ENCODE peak calls at places on chromosomes 4 and X, in six cellular contexts. Q is H9, H is ovary, Z is mammary epithelial cell, A is psoas muscle, X is esophagus squamous epithelium. E is an unnamed sample.

GRCh38 chr4:26268246-26268645 is 52.6 kb upstream of the RBPJ start:
- DNase-seq in X (no peak), H (no peak), A (no peak), Z (no peak), Q (no peak), E (no peak)

GRCh38 chrX:1582686-1583437 is 8.5 kb upstream of the AKAP17A start:
- DNase-seq in X (no peak), H (no peak), A (no peak), Q (no peak), Z (peak), E (no peak)

GRCh38 chr4:98573791-98574190 is 84.6 kb downstream of the TSPAN5 start:
- DNase-seq in Z (peak), Q (no peak), H (no peak), X (no peak), A (no peak), E (no peak)

GRCh38 chr4:39051454-39051853 is 10.6 kb upstream of the KLHL5 start:
- DNase-seq in Q (no peak), A (no peak), X (no peak), Z (no peak), H (no peak), E (no peak)

GRCh38 chr4:17126306-17126978 is 228.0 kb upstream of the LDB2 start:
- DNase-seq in X (no peak), Q (no peak), H (no peak), Z (no peak), A (no peak), E (no peak)

GRCh38 chr4:76148142-76148849 is at the start of gene NUP54:
- DNase-seq in Q (peak), Z (peak), A (peak), X (peak), H (peak), E (peak)

GRCh38 chr4:47839259-47839658 is 1.4 kb upstream of the CORIN start:
- DNase-seq in A (no peak), Z (peak), X (no peak), H (no peak), Q (no peak), E (no peak)

GRCh38 chrX:131068945-131069719 is 11.0 kb downstream of the ARHGAP36 start:
- DNase-seq in Z (no peak), A (no peak), X (no peak), H (no peak), Q (peak), E (no peak)

GRCh38 chrX:107610667-107611066 is 17.6 kb upstream of the PRPS1 start:
- DNase-seq in H (no peak), Z (no peak), A (no peak), X (no peak), Q (no peak), E (no peak)

GRCh38 chr4:54098375-54098774 is 1.6 kb upstream of the GSX2 start:
- DNase-seq in Q (no peak), A (no peak), H (no peak), X (no peak), Z (no peak), E (no peak)

GRCh38 chr4:85391011-85391410 is 83.9 kb upstream of the ARHGAP24 start:
- DNase-seq in X (no peak), H (no peak), Z (no peak), Q (no peak), A (no peak), E (no peak)

GRCh38 chrX:29187264-29187663 is 600.0 kb downstream of the IL1RAPL1 start:
- DNase-seq in Z (peak), Q (no peak), H (no peak), X (no peak), A (no peak), E (no peak)
- H3K27ac ChIP-seq in Z (no peak), Q (no peak), H (no peak), X (no peak), A (no peak), E (no peak)

GRCh38 chr4:173747537-173748257 is 217.7 kb upstream of the HAND2 start:
- DNase-seq in X (no peak), H (no peak), A (no peak), Q (no peak), Z (no peak), E (no peak)

GRCh38 chr4:173746424-173746823 is 216.4 kb upstream of the HAND2 start:
- DNase-seq in Z (no peak), H (no peak), Q (no peak), A (no peak), X (no peak), E (no peak)

GRCh38 chr4:173752610-173753009 is 222.6 kb upstream of the HAND2 start:
- DNase-seq in Q (peak), A (no peak), H (no peak), X (no peak), Z (peak), E (no peak)

GRCh38 chr4:173745765-173746164 is 215.7 kb upstream of the HAND2 start:
- DNase-seq in Q (no peak), A (no peak), Z (no peak), H (no peak), X (no peak), E (no peak)

DNA sequence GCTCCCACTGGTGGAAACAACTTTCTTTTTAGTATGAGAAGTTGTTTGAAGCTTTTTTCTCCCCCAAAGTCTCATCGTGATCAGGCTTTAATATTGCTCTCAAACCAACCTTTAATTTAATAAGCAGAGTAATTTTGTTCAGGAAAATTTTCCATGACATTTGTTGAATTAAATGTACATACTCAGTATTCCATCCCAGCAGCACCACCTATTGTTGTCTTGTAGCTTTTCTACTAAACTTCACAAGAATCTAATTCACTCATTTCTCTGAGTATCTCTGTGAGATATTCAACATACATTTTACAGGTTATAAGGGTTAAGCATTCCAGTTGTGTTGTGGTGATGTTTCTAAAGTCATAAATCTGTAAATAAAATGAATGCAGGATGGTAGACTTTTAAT is 218.3 kb upstream of the HAND2 start:
- DNase-seq in Z (no peak), Q (no peak), H (no peak), X (no peak), A (no peak), E (no peak)
- TF ChIP-seq CTCF in Z (peak), Q (no peak), H (no peak), X (no peak), A (no peak), E (no peak)

GRCh38 chr4:36255575-36255974 is 11.3 kb upstream of the ARAP2 start:
- DNase-seq in H (no peak), Z (no peak), X (no peak), A (no peak), Q (no peak), E (no peak)
- H3K27ac ChIP-seq in H (no peak), Z (no peak), X (no peak), A (no peak), Q (no peak), E (no peak)

DNA sequence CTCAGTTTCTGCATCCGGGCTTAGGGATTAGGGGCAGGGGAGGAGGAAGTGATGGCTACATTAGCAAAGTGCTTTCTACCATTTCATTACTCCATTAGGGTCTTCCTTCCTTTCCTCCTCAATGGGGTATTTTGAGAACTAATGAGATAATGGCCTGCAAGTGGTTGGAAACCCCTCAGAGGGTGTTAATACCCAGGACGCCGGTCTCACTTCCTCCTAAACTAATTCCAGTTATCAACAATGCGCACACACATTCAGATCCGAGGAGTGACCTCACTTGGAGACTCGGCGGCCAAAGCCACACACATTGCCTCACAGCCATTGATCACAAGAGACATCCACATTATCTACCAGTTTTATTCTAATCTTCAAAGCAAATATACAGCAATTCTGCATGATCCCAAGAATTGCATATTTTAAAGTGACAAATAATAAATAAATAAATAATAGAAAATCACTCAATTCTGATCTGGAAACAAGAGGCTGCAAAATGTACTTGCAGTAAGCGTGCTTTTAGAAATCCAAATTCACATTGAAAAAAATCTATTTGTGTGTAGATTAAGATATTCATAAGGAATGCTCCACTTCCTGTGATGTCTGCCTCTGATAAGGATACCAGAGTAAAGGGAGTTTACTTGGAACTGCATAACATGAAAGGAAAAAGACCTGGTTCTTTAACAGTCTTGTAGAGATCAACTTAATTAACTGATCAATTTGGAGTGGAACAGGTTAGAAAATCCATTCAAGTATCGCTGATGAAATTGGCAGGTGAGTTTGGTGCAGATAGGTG is 329.1 kb downstream of the FBXW7 start:
- DNase-seq in Z (no peak), X (no peak), A (no peak), H (no peak), Q (no peak), E (no peak)
- TF ChIP-seq CTCF in Z (no peak), X (no peak), A (no peak), H (no peak), Q (no peak), E (no peak)

DNA sequence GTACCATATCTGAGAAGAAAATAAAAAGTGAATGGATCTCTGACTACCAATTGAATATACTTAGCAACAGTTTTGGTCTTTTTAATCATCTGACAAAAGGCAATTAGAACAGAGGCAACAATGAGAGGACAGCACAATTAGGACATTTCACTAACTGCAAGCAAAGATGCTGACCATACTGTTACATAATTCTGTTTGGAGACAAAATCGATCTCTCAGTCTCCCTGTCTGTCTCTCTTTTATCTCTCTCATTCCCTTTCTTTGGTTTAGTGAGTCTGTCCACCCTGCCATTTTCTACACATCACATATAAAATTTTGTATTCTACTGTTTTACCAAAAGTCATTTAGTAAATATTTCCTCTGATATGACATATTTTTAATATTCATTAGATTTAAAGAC is 2.2 kb upstream of the AFM start:
- DNase-seq in Z (no peak), X (no peak), H (no peak), A (no peak), Q (no peak), E (no peak)
- H3K27ac ChIP-seq in Z (no peak), X (no peak), H (no peak), A (no peak), Q (no peak), E (no peak)

DNA sequence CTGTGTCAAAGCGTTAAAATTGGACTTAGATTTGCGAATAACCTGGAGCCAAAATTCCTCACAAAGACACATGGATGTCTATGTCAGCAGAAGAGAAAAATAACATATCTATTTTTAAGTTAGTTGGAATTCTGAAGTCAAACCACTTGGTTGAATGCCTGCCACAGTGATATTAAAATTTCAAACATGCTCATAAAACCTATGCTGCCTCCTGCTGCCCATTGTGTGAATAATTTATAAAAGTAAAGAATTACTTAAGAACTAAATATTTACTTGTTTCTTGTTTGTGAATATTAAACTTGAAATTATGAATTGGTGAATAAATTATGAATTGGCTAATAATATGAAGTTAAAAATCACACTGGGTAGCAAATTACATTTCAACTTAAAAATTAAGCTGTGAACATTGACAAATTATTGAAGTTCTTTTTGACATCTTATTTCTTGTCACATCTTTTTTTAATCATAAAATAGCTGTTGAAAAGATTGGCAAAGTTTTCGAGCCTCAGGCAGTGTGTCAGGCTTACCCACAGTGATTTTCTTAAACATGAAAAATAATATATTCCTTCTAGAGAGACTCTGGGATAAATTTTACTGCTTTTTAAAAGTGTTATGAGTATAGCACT is 35.4 kb downstream of the FABP2 start:
- DNase-seq in X (no peak), A (no peak), Z (peak), H (no peak), Q (no peak), E (no peak)
- TF ChIP-seq CTCF in X (peak), A (peak), Z (peak), H (peak), Q (peak), E (peak)

E was measured in lower lobe of right lung.